ENCODE peak calls at places on chromosomes 2 and 18, in five cellular contexts. B, H, F, S and M are unnamed samples.

GRCh38 chr2:11419781-11420180 is 46.2 kb downstream of the E2F6 start:
- DNase-seq in B (no peak), H (no peak), F (no peak), S (no peak), M (no peak)

GRCh38 chr2:53442783-53443182 is 324.8 kb upstream of the CHAC2 start:
- DNase-seq in B (no peak), H (no peak), F (peak; percentile 12), S (no peak), M (no peak)

GRCh38 chr2:101698419-101699190 is 1.1 kb downstream of the MAP4K4 start:
- DNase-seq in B (no peak), H (no peak), F (peak; percentile 44), S (no peak), M (no peak)

GRCh38 chr2:68244456-68244855 is 7.9 kb downstream of the PPP3R1 start:
- DNase-seq in B (no peak), H (no peak), F (peak; percentile 13), S (no peak), M (no peak)

GRCh38 chr2:138112536-138112935 is 148.3 kb downstream of the HNMT start:
- DNase-seq in B (no peak), H (no peak), F (no peak), S (no peak), M (no peak)

GRCh38 chr2:120632796-120633646 is 102.6 kb upstream of the GLI2 start:
- DNase-seq in B (no peak), H (no peak), F (no peak), S (no peak), M (no peak)

GRCh38 chr2:236136483-236136882 is 31.7 kb downstream of the GBX2 start:
- DNase-seq in B (no peak), H (no peak), F (no peak), S (no peak), M (no peak)

GRCh38 chr18:53254265-53254664 is 914.3 kb downstream of the DCC start:
- DNase-seq in B (no peak), H (no peak), F (no peak), S (no peak), M (no peak)

GRCh38 chr2:209390839-209391238 is 33.0 kb upstream of the MAP2 start:
- DNase-seq in B (no peak), H (no peak), F (no peak), S (no peak), M (no peak)

GRCh38 chr2:10007921-10008808 is 35.2 kb upstream of the KLF11 start:
- DNase-seq in B (no peak), H (no peak), F (no peak), S (no peak), M (no peak)

GRCh38 chr2:160054984-160055725 is 7.3 kb downstream of the PLA2R1 start:
- DNase-seq in B (no peak), H (no peak), F (no peak), S (no peak), M (no peak)

GRCh38 chr18:32470136-32470712 is 458 bp downstream of the GAREM1 start:
- DNase-seq in B (peak; percentile 27), H (peak; percentile 41), F (peak; percentile 14), S (peak; percentile 21), M (no peak)

GRCh38 chr18:45974088-45974536 is 7.0 kb upstream of the EPG5 start:
- DNase-seq in B (peak; percentile 28), H (peak; percentile 45), F (peak; percentile 77), S (peak; percentile 71), M (peak; percentile 32)

GRCh38 chr18:13137041-13137938 is 81.3 kb upstream of the LDLRAD4 start:
- DNase-seq in B (peak; percentile 63), H (peak; percentile 58), F (no peak), S (peak; percentile 50), M (no peak)

GRCh38 chr2:60735496-60736250 is 20.4 kb upstream of the PAPOLG start:
- DNase-seq in B (peak; percentile 20), H (no peak), F (no peak), S (no peak), M (no peak)

GRCh38 chr2:135552887-135553286 is 21.6 kb downstream of the R3HDM1 start:
- DNase-seq in B (no peak), H (no peak), F (no peak), S (no peak), M (no peak)

GRCh38 chr2:141399270-141399669 is 731.5 kb downstream of the LRP1B start:
- DNase-seq in B (no peak), H (no peak), F (peak; percentile 18), S (peak; percentile 16), M (no peak)

GRCh38 chr2:199716807-199717586 is 134.0 kb downstream of the FTCDNL1 start:
- DNase-seq in B (no peak), H (no peak), F (peak; percentile 10), S (no peak), M (no peak)

GRCh38 chr2:32836961-32837360 is 109.8 kb upstream of the LTBP1 start:
- DNase-seq in B (no peak), H (no peak), F (no peak), S (no peak), M (no peak)

GRCh38 chr2:154375625-154376020 is 322.9 kb upstream of the KCNJ3 start:
- DNase-seq in B (no peak), H (peak; percentile 0), F (peak; percentile 60), S (peak; percentile 7), M (no peak)

GRCh38 chr18:22223961-22224322 is 54.6 kb downstream of the GATA6 start:
- DNase-seq in B (no peak), H (no peak), F (no peak), S (no peak), M (no peak)

GRCh38 chr2:29578084-29578598 is 343.2 kb downstream of the ALK start:
- DNase-seq in B (no peak), H (no peak), F (no peak), S (no peak), M (no peak)

GRCh38 chr18:58646334-58646862 is 17.5 kb upstream of the ALPK2 start:
- DNase-seq in B (no peak), H (no peak), F (no peak), S (no peak), M (no peak)

GRCh38 chr2:197993830-197994229 is 189.4 kb downstream of the PLCL1 start:
- DNase-seq in B (no peak), H (no peak), F (no peak), S (peak; percentile 40), M (no peak)

GRCh38 chr18:5894613-5895299 is 566 bp downstream of the TMEM200C start:
- DNase-seq in B (peak; percentile 35), H (peak; percentile 19), F (no peak), S (no peak), M (no peak)

GRCh38 chr2:60385648-60386047 is 167.8 kb downstream of the BCL11A start:
- DNase-seq in B (no peak), H (peak; percentile 59), F (no peak), S (no peak), M (no peak)

GRCh38 chr2:137206064-137206463 is 440.7 kb downstream of the THSD7B start:
- DNase-seq in B (no peak), H (no peak), F (no peak), S (no peak), M (no peak)

GRCh38 chr2:42385225-42385624 is 24.2 kb upstream of the COX7A2L start:
- DNase-seq in B (no peak), H (no peak), F (peak; percentile 32), S (no peak), M (no peak)

GRCh38 chr2:113041871-113042270 is 10.8 kb downstream of the IL36B start:
- DNase-seq in B (no peak), H (no peak), F (no peak), S (no peak), M (no peak)

GRCh38 chr2:218149098-218149497 is 17.7 kb downstream of the CXCR1 start:
- DNase-seq in B (no peak), H (no peak), F (no peak), S (no peak), M (no peak)

GRCh38 chr18:44826418-44827259 is 146.0 kb downstream of the SETBP1 start:
- DNase-seq in B (no peak), H (peak; percentile 48), F (peak; percentile 27), S (no peak), M (no peak)